ENCODE peak calls at places on chromosomes 7 and 10, in seven cellular contexts. S is IMR-90, O is H1, C is body of pancreas, P is HCT116, Q is Peyer's patch, A is A549. T is an unnamed sample. For H3K4me1, the result is how much of the 10 kb centered on the place peaks cover.

GRCh38 chr7:32518534-32519140 is 23.3 kb downstream of the AVL9 start:
- DNase-seq in A (no peak), O (no peak), Q (no peak), P (peak), S (peak), C (no peak), T (no peak)

GRCh38 chr7:127959770-127960169 is 71.5 kb downstream of the LRRC4 start:
- DNase-seq in C (no peak), P (no peak), A (no peak), Q (no peak), S (no peak), O (no peak), T (no peak)

GRCh38 chr7:36810032-36810431 is 85.7 kb upstream of the AOAH start:
- DNase-seq in A (no peak), C (no peak), P (no peak), O (no peak), S (no peak), Q (no peak), T (no peak)

GRCh38 chr10:35480150-35480549 is 125.0 kb upstream of the GJD4 start:
- DNase-seq in O (no peak), P (no peak), A (no peak), C (no peak), S (no peak), Q (no peak), T (no peak)

GRCh38 chr7:106618480-106618879 is 42.5 kb downstream of the CCDC71L start:
- DNase-seq in C (no peak), O (no peak), P (no peak), A (no peak), Q (no peak), S (peak), T (no peak)

GRCh38 chr7:140646931-140647647 is 6.5 kb upstream of the DENND2A start:
- DNase-seq in P (peak), C (peak), O (peak), S (peak), A (peak), Q (no peak), T (peak)

GRCh38 chr10:52488606-52489485 is 174.8 kb downstream of the DKK1 start:
- DNase-seq in O (no peak), A (no peak), Q (no peak), S (peak), P (no peak), C (no peak), T (no peak)

GRCh38 chr7:143299840-143300239 is 11.7 kb downstream of the CASP2 start:
- DNase-seq in S (no peak), P (peak), Q (no peak), C (peak), A (peak), O (peak), T (no peak)

GRCh38 chr7:110283056-110283455 is 807.9 kb upstream of the LRRN3 start:
- DNase-seq in C (no peak), A (no peak), S (no peak), P (no peak), Q (no peak), O (no peak), T (no peak)

GRCh38 chr10:63922714-63923317 is 401.6 kb downstream of the REEP3 start:
- DNase-seq in Q (no peak), S (no peak), C (no peak), A (no peak), P (no peak), O (no peak), T (no peak)

GRCh38 chr7:101562531-101563197 is 66.4 kb downstream of the MYL10 start:
- DNase-seq in Q (no peak), P (no peak), S (no peak), A (no peak), O (no peak), C (no peak), T (peak)

GRCh38 chr10:89516149-89516832 is 19.1 kb downstream of the SLC16A12 start:
- DNase-seq in P (no peak), C (peak), A (no peak), O (no peak), Q (no peak), S (peak), T (no peak)

GRCh38 chr7:135980665-135981180 is 3.6 kb upstream of the MTPN start:
- DNase-seq in Q (no peak), A (no peak), C (no peak), S (peak), O (no peak), P (no peak), T (peak)

GRCh38 chr7:134669845-134670373 is 23.3 kb downstream of the BPGM start:
- DNase-seq in S (peak), C (peak), P (peak), Q (no peak), O (no peak), A (peak), T (no peak)

GRCh38 chr7:123871998-123872867 is 27.3 kb downstream of the HYAL4 start:
- DNase-seq in Q (peak), S (peak), P (peak), A (peak), C (peak), O (peak), T (no peak)

GRCh38 chr7:77327932-77328628 is 88.1 kb downstream of the GSAP start:
- DNase-seq in Q (no peak), C (no peak), O (no peak), A (no peak), S (no peak), P (no peak), T (no peak)

GRCh38 chr7:44291066-44291732 is 34.2 kb downstream of the CAMK2B start:
- DNase-seq in P (no peak), S (peak), Q (peak), O (peak), C (peak), A (no peak), T (peak)

GRCh38 chr10:123772645-123773508 is 106.7 kb downstream of the GPR26 start:
- DNase-seq in C (no peak), Q (no peak), S (no peak), O (no peak), P (no peak), A (no peak), T (no peak)

GRCh38 chr7:103445228-103446020 is 583 bp downstream of the SLC26A5 start:
- DNase-seq in O (peak), A (no peak), S (no peak), C (no peak), Q (no peak), P (no peak), T (no peak)

GRCh38 chr10:22345301-22346086 is at the start of gene SPAG6:
- DNase-seq in C (peak), Q (peak), O (peak), S (no peak), P (no peak), A (no peak), T (no peak)

GRCh38 chr7:31887006-31887405 is 183.2 kb downstream of the PDE1C start:
- DNase-seq in Q (no peak), A (no peak), S (no peak), C (no peak), P (no peak), O (no peak), T (no peak)

GRCh38 chr7:135795846-135796570 is 47.4 kb upstream of the FAM180A start:
- DNase-seq in Q (no peak), C (no peak), P (no peak), A (no peak), O (no peak), S (no peak), T (no peak)

GRCh38 chr7:111855161-111855841 is 293.0 kb upstream of the IMMP2L start:
- DNase-seq in Q (no peak), S (peak), C (peak), A (peak), O (no peak), P (peak), T (no peak)

GRCh38 chr7:12685550-12685949 is 1.9 kb upstream of the ARL4A start:
- DNase-seq in Q (no peak), P (no peak), S (peak), C (peak), O (peak), A (peak), T (no peak)

GRCh38 chr10:98910048-98910447 is 325.6 kb downstream of the HPSE2 start:
- DNase-seq in O (no peak), P (no peak), A (no peak), Q (no peak), C (no peak), S (peak), T (no peak)

GRCh38 chr10:72653383-72654096 is 27.7 kb upstream of the MICU1 start:
- DNase-seq in Q (no peak), S (no peak), O (no peak), P (no peak), C (no peak), A (no peak), T (no peak)

GRCh38 chr7:114988755-114989154 is 66.9 kb downstream of the MDFIC start:
- DNase-seq in C (peak), O (no peak), S (peak), P (no peak), A (peak), Q (no peak), T (no peak)

GRCh38 chr7:33982425-33982786 is 77.1 kb downstream of the BMPER start:
- DNase-seq in P (peak), A (no peak), Q (no peak), O (no peak), S (peak), C (no peak), T (no peak)

GRCh38 chr10:13670311-13670710 is 83.5 kb downstream of the PRPF18 start:
- DNase-seq in Q (no peak), C (no peak), O (no peak), A (no peak), S (no peak), P (no peak), T (no peak)

GRCh38 chr7:105337529-105337928 is 51.2 kb downstream of the SRPK2 start:
- DNase-seq in C (no peak), A (no peak), S (no peak), P (no peak), O (peak), Q (no peak), T (no peak)

GRCh38 chr7:81499262-81500116 is 270.4 kb downstream of the HGF start:
- DNase-seq in C (no peak), A (peak), P (peak), Q (no peak), S (peak), O (no peak), T (no peak)

GRCh38 chr10:99765672-99766071 is 16.8 kb upstream of the ABCC2 start:
- DNase-seq in P (no peak), Q (no peak), C (no peak), S (no peak), O (no peak), A (no peak), T (no peak)

GRCh38 chr7:6529643-6530042 is 21.6 kb downstream of the GRID2IP start:
- DNase-seq in O (no peak), Q (no peak), A (no peak), P (no peak), C (no peak), S (no peak), T (no peak)

GRCh38 chr10:62244785-62245595 is 23.7 kb downstream of the RTKN2 start:
- DNase-seq in Q (no peak), C (peak), S (peak), O (no peak), P (peak), A (no peak), T (no peak)

GRCh38 chr10:35563266-35563891 is 41.8 kb upstream of the GJD4 start:
- DNase-seq in O (peak), C (peak), Q (peak), P (peak), S (peak), A (peak), T (no peak)

GRCh38 chr10:54402576-54402975 is 398.5 kb downstream of the PCDH15 start:
- DNase-seq in O (no peak), P (no peak), Q (no peak), C (no peak), A (no peak), S (peak), T (no peak)

GRCh38 chr10:88336316-88336715 is 246.8 kb downstream of the RNLS start:
- DNase-seq in O (no peak), C (no peak), P (no peak), S (no peak), A (no peak), Q (no peak), T (no peak)

GRCh38 chr10:98332623-98333269 is 64.8 kb upstream of the LOXL4 start:
- DNase-seq in A (no peak), S (peak), P (no peak), O (no peak), Q (no peak), C (no peak), T (no peak)

GRCh38 chr7:75054744-75055527 is 18.7 kb downstream of the RCC1L start:
- DNase-seq in Q (no peak), S (peak), O (no peak), P (no peak), C (no peak), A (no peak), T (no peak)

GRCh38 chr10:8738987-8739386 is 684.5 kb downstream of the GATA3 start:
- DNase-seq in P (no peak), A (no peak), S (no peak), O (no peak), C (no peak), Q (no peak), T (no peak)

DNA sequence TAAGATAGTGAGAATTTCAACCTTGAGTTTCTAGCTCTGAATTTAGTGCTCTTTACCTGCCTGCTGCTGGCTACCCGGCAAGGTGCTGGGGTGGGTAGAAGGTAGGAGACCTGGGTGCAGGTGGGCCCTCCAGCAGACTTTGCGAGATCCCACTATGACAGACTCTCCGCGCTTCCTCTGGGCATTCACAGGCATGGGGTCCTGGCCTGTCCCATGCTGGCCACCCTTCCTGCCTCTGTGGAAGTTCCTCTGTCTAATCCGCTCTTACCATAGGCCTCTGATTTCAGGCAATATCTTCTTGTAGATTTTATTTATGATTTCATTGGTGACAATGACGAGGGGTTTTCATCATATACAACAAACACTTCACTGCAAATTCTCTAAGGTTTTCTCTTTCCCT is 1.2 kb upstream of the WDFY4 start:
- DNase-seq in O (no peak), C (no peak), S (no peak), Q (no peak), A (no peak), P (no peak), T (no peak)
- H3K4me1 ChIP-seq in O (under half), C (under half), S (under half), Q (under half), A (under half), P (under half), T (under half)

DNA sequence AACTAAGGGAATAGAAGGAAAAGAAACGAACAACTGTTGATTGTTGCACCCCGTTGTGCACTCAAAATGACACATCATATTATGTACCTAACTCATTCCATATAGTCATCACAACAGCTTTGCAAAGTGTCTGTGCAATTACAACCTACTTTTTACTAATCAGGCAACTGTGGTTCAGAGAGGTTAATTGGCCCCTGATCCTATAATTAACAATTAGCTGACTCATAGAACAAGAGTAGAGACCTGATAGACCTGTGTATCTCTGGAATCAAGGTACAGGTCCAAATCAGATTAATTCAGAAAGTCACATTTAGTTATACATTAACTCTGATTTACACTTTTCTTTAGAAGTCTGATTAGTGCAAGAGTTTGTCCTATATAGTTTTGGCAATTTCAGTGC is 122.5 kb upstream of the CDK13 start:
- DNase-seq in P (no peak), O (no peak), S (no peak), A (no peak), C (no peak), Q (no peak), T (no peak)
- TF ChIP-seq POLR2A in P (no peak), O (no peak), S (no peak), A (no peak), C (no peak), Q (no peak), T (no peak)

GRCh38 chr10:3424102-3424803 is 251.7 kb upstream of the PITRM1 start:
- DNase-seq in S (no peak), A (no peak), C (peak), O (no peak), Q (no peak), P (peak), T (no peak)

GRCh38 chr10:3423411-3423810 is 250.8 kb upstream of the PITRM1 start:
- DNase-seq in O (no peak), A (no peak), S (no peak), C (no peak), Q (no peak), P (no peak), T (no peak)

GRCh38 chr10:3425713-3426112 is 253.1 kb upstream of the PITRM1 start:
- DNase-seq in C (no peak), P (no peak), S (no peak), O (no peak), Q (no peak), A (no peak), T (no peak)

GRCh38 chr10:3426190-3426845 is 253.7 kb upstream of the PITRM1 start:
- DNase-seq in S (peak), Q (no peak), O (no peak), C (no peak), P (no peak), A (no peak), T (no peak)

DNA sequence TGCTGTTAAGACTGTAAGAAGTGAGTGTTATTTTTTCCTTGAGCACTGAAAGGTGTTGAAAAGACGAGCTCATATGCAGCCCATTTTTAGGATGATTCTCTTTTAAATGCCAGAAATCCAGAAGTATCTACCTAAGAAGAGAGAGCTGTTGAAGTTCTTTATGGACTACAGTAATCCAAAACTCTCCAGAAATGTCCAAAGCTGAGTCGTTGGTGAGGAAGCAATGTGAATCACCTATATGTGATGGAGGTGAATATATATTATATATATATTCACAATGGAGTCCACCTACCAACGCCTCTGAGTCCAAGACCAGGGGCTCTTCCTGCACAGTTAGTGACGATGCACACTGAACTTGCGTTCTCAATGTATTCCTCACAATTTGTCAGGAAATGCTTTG is 252.7 kb upstream of the PITRM1 start:
- DNase-seq in O (no peak), A (no peak), C (no peak), P (no peak), S (peak), Q (no peak), T (no peak)
- H3K4me1 ChIP-seq in O (under half), A (under half), C (under half), P (under half), S (under half), Q (under half), T (under half)

GRCh38 chr7:99694201-99694911 is 14.6 kb upstream of the CYP3A5 start:
- DNase-seq in C (peak), P (no peak), S (no peak), O (no peak), Q (no peak), A (no peak), T (no peak)

GRCh38 chr7:99694912-99695304 is 15.1 kb upstream of the CYP3A5 start:
- DNase-seq in A (no peak), O (no peak), P (no peak), C (no peak), Q (no peak), S (no peak), T (no peak)

GRCh38 chr7:99693100-99693426 is 13.3 kb upstream of the CYP3A5 start:
- DNase-seq in O (no peak), P (no peak), C (no peak), S (no peak), Q (no peak), A (no peak), T (no peak)

DNA sequence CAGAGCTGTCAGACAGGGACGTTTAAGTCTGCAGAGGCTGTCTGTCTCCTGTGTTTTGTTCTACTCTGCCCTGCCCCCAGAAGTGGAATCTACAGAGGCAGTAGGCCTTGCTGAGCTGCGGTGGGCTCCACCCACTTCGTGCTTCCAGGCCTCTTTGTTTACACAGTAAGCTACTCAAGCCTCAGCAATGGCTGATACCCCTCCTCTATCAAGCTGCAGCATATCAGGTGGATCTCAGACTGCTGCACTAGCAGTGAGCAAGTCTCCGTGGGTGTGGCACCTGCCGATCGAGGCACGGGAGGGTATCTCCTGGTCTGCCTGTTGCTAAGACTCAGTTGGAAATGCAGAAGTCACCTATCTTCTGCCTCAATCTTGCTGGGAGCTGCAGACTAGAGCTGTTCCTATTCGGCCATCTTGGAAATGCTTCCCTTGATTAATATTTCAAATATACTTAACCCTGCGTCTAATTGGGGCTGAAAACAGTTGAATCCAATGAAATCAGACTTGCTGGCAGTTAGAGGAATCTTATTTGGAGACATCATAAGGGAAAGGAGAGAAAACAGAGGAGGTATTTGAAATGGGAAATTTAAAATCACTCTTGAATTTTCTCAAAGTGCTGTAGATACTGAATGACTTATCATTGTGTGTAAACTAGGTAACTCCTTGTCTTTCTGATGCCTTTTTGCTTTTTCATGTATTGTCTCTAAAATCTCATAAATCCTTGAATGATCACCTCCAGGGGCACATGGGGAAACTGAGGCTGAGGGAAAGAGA is 13.8 kb upstream of the CYP3A5 start:
- DNase-seq in O (peak), C (peak), S (no peak), Q (no peak), A (no peak), P (no peak), T (no peak)
- TF ChIP-seq POLR2A in O (no peak), C (no peak), S (no peak), Q (no peak), A (no peak), P (no peak), T (no peak)

T was measured in suprapubic skin.